ENCODE peak calls at places on chromosome 1, in eight cellular contexts. D is psoas muscle, M is neural progenitor cell, A is pancreas, H is Panc1, S is astrocyte of the cerebellum, E is stomach, F is activated B cell treated with CpG ODN at 0.5 μM for 24 hours. R is an unnamed sample.

GRCh38 chr1:232186936-232187335 is 443.0 kb downstream of the SIPA1L2 start:
- DNase-seq in E (no peak), S (no peak), H (no peak), D (no peak), M (no peak), F (no peak), A (no peak), R (no peak)

GRCh38 chr1:32335951-32336867 is at the start of gene MARCKSL1:
- DNase-seq in H (no peak), A (peak), E (peak), S (no peak), F (peak), D (peak), M (peak), R (peak)

GRCh38 chr1:28885472-28885877 is 28.9 kb upstream of the EPB41 start:
- DNase-seq in H (no peak), E (no peak), A (no peak), F (no peak), D (no peak), M (no peak), S (no peak), R (no peak)

GRCh38 chr1:113109908-113110554 is 37.0 kb downstream of the LRIG2 start:
- DNase-seq in F (no peak), A (no peak), M (no peak), S (peak), E (no peak), H (no peak), D (peak), R (no peak)

GRCh38 chr1:20586939-20587638 is 1.8 kb upstream of the CDA start:
- DNase-seq in S (no peak), D (peak), M (no peak), E (no peak), H (no peak), A (no peak), F (no peak), R (no peak)

GRCh38 chr1:43864111-43865045 is 69.2 kb upstream of the ARTN start:
- DNase-seq in A (no peak), F (no peak), M (no peak), H (no peak), D (no peak), S (no peak), E (no peak), R (no peak)

GRCh38 chr1:229092377-229093257 is 178.3 kb upstream of the RAB4A start:
- DNase-seq in M (no peak), H (no peak), S (no peak), A (no peak), D (no peak), F (no peak), E (no peak), R (no peak)

GRCh38 chr1:54619749-54620148 is 3.6 kb downstream of the FAM151A start:
- DNase-seq in H (no peak), A (no peak), M (peak), D (no peak), F (no peak), S (no peak), E (no peak), R (no peak)

GRCh38 chr1:242735323-242735722 is 210.8 kb upstream of the PLD5 start:
- DNase-seq in S (no peak), M (no peak), D (no peak), E (no peak), F (no peak), H (no peak), A (no peak), R (no peak)

GRCh38 chr1:21324368-21325137 is 34.3 kb upstream of the ECE1 start:
- DNase-seq in A (peak), F (peak), H (no peak), M (no peak), E (peak), D (peak), S (peak), R (peak)

GRCh38 chr1:12196641-12197482 is 30.1 kb downstream of the TNFRSF1B start:
- DNase-seq in S (no peak), H (no peak), E (no peak), M (peak), A (no peak), F (no peak), D (no peak), R (no peak)

GRCh38 chr1:114339379-114339778 is 171.6 kb downstream of the TRIM33 start:
- DNase-seq in H (no peak), D (no peak), A (no peak), F (no peak), S (no peak), E (no peak), M (no peak), R (no peak)

GRCh38 chr1:200491097-200491496 is 81.3 kb upstream of the ZNF281 start:
- DNase-seq in A (no peak), S (no peak), M (no peak), F (no peak), E (no peak), D (no peak), H (no peak), R (no peak)

GRCh38 chr1:164760585-164760968 is 201.6 kb downstream of the PBX1 start:
- DNase-seq in M (no peak), F (no peak), H (no peak), A (no peak), D (no peak), S (no peak), E (no peak), R (no peak)

GRCh38 chr1:145720556-145720877 is 1.2 kb downstream of the CD160 start:
- DNase-seq in S (no peak), E (no peak), H (peak), M (no peak), D (no peak), F (no peak), A (no peak), R (no peak)

GRCh38 chr1:93154898-93155297 is 25.3 kb downstream of the TMED5 start:
- DNase-seq in H (no peak), S (no peak), A (no peak), F (no peak), E (no peak), D (no peak), M (no peak), R (no peak)

GRCh38 chr1:200448034-200448762 is 38.4 kb upstream of the ZNF281 start:
- DNase-seq in A (no peak), H (no peak), D (no peak), F (no peak), S (no peak), M (no peak), E (no peak), R (peak)

GRCh38 chr1:64240209-64240608 is 36.8 kb downstream of the UBE2U start:
- DNase-seq in E (no peak), A (no peak), F (no peak), S (no peak), M (no peak), H (no peak), D (no peak), R (no peak)

GRCh38 chr1:227894306-227894721 is 53.4 kb downstream of the WNT9A start:
- DNase-seq in A (peak), F (no peak), H (no peak), D (peak), S (no peak), E (peak), M (no peak), R (no peak)

GRCh38 chr1:154970631-154971340 is at the start of gene SHC1:
- DNase-seq in E (peak), H (no peak), M (peak), D (peak), S (peak), F (no peak), A (peak), R (peak)

GRCh38 chr1:170711682-170712081 is 47.8 kb downstream of the PRRX1 start:
- DNase-seq in H (no peak), S (peak), M (no peak), F (no peak), A (no peak), D (no peak), E (no peak), R (no peak)

GRCh38 chr1:228732426-228732825 is 2.9 kb upstream of the RHOU start:
- DNase-seq in D (no peak), F (no peak), S (no peak), E (no peak), H (no peak), A (no peak), M (no peak), R (no peak)

GRCh38 chr1:119040906-119041305 is 52.8 kb upstream of the TBX15 start:
- DNase-seq in H (no peak), E (no peak), A (no peak), M (no peak), S (no peak), F (no peak), D (peak), R (no peak)

GRCh38 chr1:53367503-53368313 is 39.8 kb upstream of the LRP8 start:
- DNase-seq in E (peak), A (no peak), F (peak), H (no peak), M (no peak), D (no peak), S (no peak), R (peak)

GRCh38 chr1:204773246-204773645 is 87.7 kb upstream of the LRRN2 start:
- DNase-seq in D (no peak), S (no peak), M (no peak), A (no peak), F (no peak), H (no peak), E (no peak), R (no peak)

GRCh38 chr1:174215766-174216165 is 56.4 kb downstream of the RABGAP1L start:
- DNase-seq in A (no peak), H (no peak), F (no peak), S (no peak), D (no peak), M (no peak), E (no peak), R (no peak)

GRCh38 chr1:172119184-172119583 is 277.9 kb downstream of the DNM3 start:
- DNase-seq in H (no peak), E (no peak), F (no peak), M (no peak), A (no peak), D (no peak), S (no peak), R (no peak)

GRCh38 chr1:29469457-29469856 is 233.1 kb downstream of the PTPRU start:
- DNase-seq in M (no peak), S (no peak), F (no peak), A (no peak), D (peak), H (no peak), E (no peak), R (no peak)

GRCh38 chr1:1300352-1300739 is 7.4 kb downstream of the ACAP3 start:
- DNase-seq in F (no peak), D (no peak), H (no peak), A (no peak), M (no peak), E (no peak), S (no peak), R (no peak)

GRCh38 chr1:1303736-1304135 is 4.0 kb downstream of the ACAP3 start:
- DNase-seq in A (no peak), S (no peak), E (no peak), M (no peak), F (no peak), H (no peak), D (no peak), R (no peak)

GRCh38 chr1:1299686-1300351 is 7.9 kb downstream of the ACAP3 start:
- DNase-seq in H (no peak), F (no peak), A (no peak), S (no peak), E (no peak), M (peak), D (no peak), R (peak)

GRCh38 chr1:1302951-1303509 is 4.7 kb downstream of the ACAP3 start:
- DNase-seq in E (no peak), A (no peak), S (no peak), H (no peak), D (no peak), F (no peak), M (no peak), R (no peak)

GRCh38 chr1:1302006-1302430 is 5.7 kb downstream of the ACAP3 start:
- DNase-seq in D (no peak), E (no peak), F (no peak), A (no peak), H (no peak), S (no peak), M (no peak), R (no peak)
- TF ChIP-seq CTCF in D (peak), E (no peak), F (no peak), A (peak), H (peak), S (peak), M (peak), R (peak)

DNA sequence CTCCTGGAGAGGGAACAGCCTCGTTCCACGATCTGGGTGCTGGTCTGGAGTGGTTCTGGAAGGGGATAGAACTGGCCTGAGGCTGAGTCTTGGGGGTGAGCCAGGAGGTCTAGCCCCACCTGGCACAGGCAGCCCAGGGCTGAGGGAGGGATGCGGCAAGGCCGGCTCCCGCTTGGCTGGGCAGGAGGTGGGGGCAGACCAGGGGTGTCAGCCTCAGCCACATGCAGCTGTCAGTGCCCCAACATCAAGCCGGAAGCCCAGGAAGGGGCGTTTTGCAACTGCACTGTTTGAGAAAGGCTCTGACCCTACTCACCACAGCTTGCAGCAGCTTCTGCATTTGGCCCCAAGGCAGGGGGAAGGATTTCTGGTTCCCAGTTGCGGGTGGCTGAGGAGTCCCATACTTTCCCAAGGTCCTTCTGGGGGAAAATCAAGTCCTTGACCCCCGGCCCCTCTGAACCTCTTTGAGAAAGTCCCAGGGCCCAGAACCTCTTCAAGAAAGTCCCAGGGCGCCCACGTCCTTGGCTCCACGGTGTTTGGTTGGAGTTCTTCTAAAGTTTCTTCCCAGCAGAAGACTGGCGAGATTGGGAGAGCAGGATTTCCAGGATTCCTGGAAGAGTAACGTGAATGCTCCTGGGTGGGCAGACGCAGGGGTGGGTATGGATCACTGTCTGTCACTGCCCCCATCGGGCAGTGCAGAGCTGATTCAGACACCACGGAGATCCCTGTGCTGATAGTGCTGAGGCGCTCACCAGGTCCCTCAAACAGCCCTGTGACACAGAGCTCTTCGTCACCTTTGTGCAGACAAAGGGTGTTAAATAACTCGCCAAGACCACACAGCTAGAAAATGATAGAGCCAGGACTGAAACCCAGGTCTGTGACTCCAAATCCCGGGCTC is 2.2 kb downstream of the EFHD2 start:
- DNase-seq in D (no peak), E (peak), A (peak), F (peak), M (no peak), H (no peak), S (no peak), R (peak)
- TF ChIP-seq CTCF in D (no peak), E (no peak), A (no peak), F (no peak), M (no peak), H (no peak), S (no peak), R (no peak)

GRCh38 chr1:46528297-46528955 is 23.0 kb downstream of the KNCN start:
- DNase-seq in M (peak), D (no peak), S (no peak), A (no peak), E (no peak), H (no peak), F (no peak), R (no peak)
- TF ChIP-seq CTCF in M (peak), D (no peak), S (no peak), A (no peak), E (no peak), H (peak), F (no peak), R (no peak)

GRCh38 chr1:22711591-22712501 is 1.2 kb downstream of the EPHB2 start:
- DNase-seq in D (no peak), M (peak), E (no peak), A (no peak), H (no peak), S (no peak), F (no peak), R (peak)

GRCh38 chr1:22711071-22711470 is 432 bp downstream of the EPHB2 start:
- DNase-seq in A (no peak), H (no peak), M (peak), F (no peak), S (no peak), D (no peak), E (no peak), R (peak)

GRCh38 chr1:22714455-22714854 is 3.8 kb downstream of the EPHB2 start:
- DNase-seq in M (no peak), E (no peak), F (no peak), S (no peak), H (no peak), A (no peak), D (no peak), R (no peak)

GRCh38 chr1:22710688-22711024 is at the start of gene EPHB2:
- DNase-seq in D (peak), S (no peak), A (peak), M (peak), E (peak), H (no peak), F (no peak), R (peak)

GRCh38 chr1:22712502-22713271 is 2.0 kb downstream of the EPHB2 start:
- DNase-seq in M (peak), D (no peak), S (peak), H (no peak), A (no peak), F (no peak), E (no peak), R (peak)
- TF ChIP-seq CTCF in M (peak), D (no peak), S (no peak), H (no peak), A (no peak), F (no peak), E (no peak), R (no peak)

GRCh38 chr1:70863256-70863655 is 184.4 kb downstream of the PTGER3 start:
- DNase-seq in M (no peak), A (no peak), S (no peak), H (no peak), D (no peak), E (no peak), F (no peak), R (no peak)
- TF ChIP-seq CTCF in M (no peak), A (no peak), S (no peak), H (no peak), D (no peak), E (no peak), F (no peak), R (no peak)

DNA sequence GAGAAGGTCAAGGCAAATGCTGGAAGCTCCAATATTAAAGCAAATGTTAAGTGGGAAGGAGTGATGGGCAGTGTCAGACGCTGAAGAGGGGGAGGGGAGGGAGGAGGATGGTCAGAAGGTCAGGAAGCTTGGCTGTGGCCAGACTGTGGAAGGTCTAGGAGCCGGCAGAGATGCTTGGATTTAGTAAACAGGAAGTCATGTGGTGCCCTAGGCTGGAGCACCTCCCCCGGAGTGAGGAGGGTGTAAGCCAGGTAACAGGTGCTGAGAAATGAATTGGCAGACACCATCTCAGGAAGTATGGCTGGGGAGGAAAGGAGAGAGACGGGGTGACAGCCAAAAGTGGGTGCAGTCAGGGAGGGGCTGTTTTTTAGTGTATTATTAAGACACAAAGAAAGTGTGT is 17.7 kb downstream of the CSMD2 start:
- DNase-seq in H (no peak), A (no peak), F (no peak), E (no peak), S (no peak), D (no peak), M (no peak), R (no peak)
- TF ChIP-seq CTCF in H (no peak), A (no peak), F (no peak), E (no peak), S (no peak), D (no peak), M (no peak), R (no peak)

GRCh38 chr1:186155594-186155993 is 219.5 kb downstream of the TPR start:
- DNase-seq in S (peak), D (no peak), M (peak), E (no peak), A (no peak), H (peak), F (no peak), R (peak)
- TF ChIP-seq CTCF in S (peak), D (no peak), M (peak), E (no peak), A (no peak), H (peak), F (no peak), R (peak)

GRCh38 chr1:98387701-98388100 is 273.8 kb upstream of the SNX7 start:
- DNase-seq in E (no peak), D (no peak), H (no peak), F (no peak), A (no peak), S (no peak), M (no peak), R (no peak)
- TF ChIP-seq CTCF in E (no peak), D (no peak), H (no peak), F (no peak), A (no peak), S (no peak), M (no peak), R (no peak)

DNA sequence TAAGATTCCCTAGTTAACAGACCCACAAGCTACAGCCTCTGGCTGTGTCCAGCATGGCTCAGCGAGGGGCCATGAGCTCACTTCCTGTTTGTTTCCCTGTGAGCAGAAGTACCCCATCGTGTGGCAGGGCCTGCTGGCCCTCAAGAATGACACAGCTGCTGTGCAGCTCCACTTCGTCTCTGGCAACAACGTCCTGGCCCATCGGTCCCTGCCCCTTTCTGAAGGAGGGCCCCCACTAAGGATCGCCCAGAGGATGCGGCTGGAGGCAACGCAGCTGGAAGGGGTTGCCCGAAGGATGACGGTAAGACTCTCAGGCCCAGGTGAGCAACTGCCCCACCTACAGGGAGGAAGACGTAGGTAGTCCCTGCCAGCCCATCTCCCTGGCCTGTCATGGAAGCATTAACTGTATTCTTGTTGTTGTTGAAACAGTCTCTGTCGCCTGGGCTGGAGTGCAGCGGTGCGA is 38.2 kb downstream of the ZBTB17 start:
- DNase-seq in H (no peak), M (no peak), D (no peak), S (peak), E (peak), F (no peak), A (no peak), R (no peak)
- TF ChIP-seq CTCF in H (no peak), M (no peak), D (no peak), S (peak), E (no peak), F (no peak), A (no peak), R (peak)

R was measured in GM20000.